ENCODE peak calls at places on chromosomes 6 and 20, in four cellular contexts. U is progenitor cell of endocrine pancreas; V is GM04503; T is CD8-positive, alpha-beta T cell. Y is an unnamed sample.

GRCh38 chr20:21521596-21522478 is 8.0 kb upstream of the NKX2-2 start:
- DNase-seq in U (peak), V (no peak), T (no peak), Y (no peak)

GRCh38 chr20:42441196-42441861 is 748.4 kb downstream of the PTPRT start:
- DNase-seq in U (no peak), V (no peak), T (no peak), Y (no peak)

GRCh38 chr6:24974182-24975171 is 38.7 kb upstream of the RIPOR2 start:
- DNase-seq in U (no peak), V (no peak), T (no peak), Y (no peak)

GRCh38 chr20:3374296-3374695 is 33.2 kb downstream of the DNAAF9 start:
- DNase-seq in U (no peak), V (no peak), T (no peak), Y (no peak)

GRCh38 chr6:93423542-93423941 is 4.2 kb upstream of the EPHA7 start:
- DNase-seq in U (peak), V (no peak), T (no peak), Y (no peak)

GRCh38 chr6:16254535-16254934 is 16.1 kb downstream of the GMPR start:
- DNase-seq in U (no peak), V (no peak), T (no peak), Y (no peak)

GRCh38 chr6:33088258-33088930 is 12.6 kb downstream of the HLA-DPB1 start:
- DNase-seq in U (no peak), V (no peak), T (no peak), Y (no peak)

GRCh38 chr20:25294459-25295385 is 46.8 kb downstream of the PYGB start:
- DNase-seq in U (peak), V (no peak), T (peak), Y (peak)

GRCh38 chr6:125512621-125513020 is 210.9 kb upstream of the HDDC2 start:
- DNase-seq in U (no peak), V (no peak), T (no peak), Y (no peak)

GRCh38 chr6:6057442-6058053 is 50.8 kb upstream of the NRN1 start:
- DNase-seq in U (no peak), V (peak), T (no peak), Y (no peak)

GRCh38 chr6:53672232-53672631 is 6.7 kb upstream of the KLHL31 start:
- DNase-seq in U (no peak), V (no peak), T (no peak), Y (no peak)

GRCh38 chr20:50578778-50579165 is 68.6 kb downstream of the PTPN1 start:
- DNase-seq in U (no peak), V (no peak), T (no peak), Y (no peak)

Y was measured in stomach.